ENCODE peak calls at places on chromosomes 16 and 17, in eight cellular contexts. One of them, this sample, is unnamed.

GRCh38 chr16:63323055-63323454 is 1286.8 kb upstream of the CDH8 start:
- DNase-seq in HS-5: peak
- DNase-seq in activated T-helper 1 cell treated with Interleukin-2 at 50 U/mL for 16 hours: no peak
- DNase-seq in anterior cingulate cortex: no peak
- DNase-seq in coronary artery: no peak
- DNase-seq in stimulated activated naive CD4-positive, alpha-beta T cell: no peak
- DNase-seq in midbrain: no peak
- DNase-seq in iPS DF 19.7: no peak
- DNase-seq in this sample: no peak

GRCh38 chr16:80804451-80805383 is at the start of gene CDYL2:
- DNase-seq in HS-5: no peak
- DNase-seq in activated T-helper 1 cell treated with Interleukin-2 at 50 U/mL for 16 hours: peak
- DNase-seq in anterior cingulate cortex: no peak
- DNase-seq in coronary artery: no peak
- DNase-seq in stimulated activated naive CD4-positive, alpha-beta T cell: no peak
- DNase-seq in midbrain: peak
- DNase-seq in iPS DF 19.7: no peak
- DNase-seq in this sample: peak

GRCh38 chr16:65201446-65202010 is 79.7 kb upstream of the CDH11 start:
- DNase-seq in HS-5: no peak
- DNase-seq in activated T-helper 1 cell treated with Interleukin-2 at 50 U/mL for 16 hours: no peak
- DNase-seq in anterior cingulate cortex: no peak
- DNase-seq in coronary artery: no peak
- DNase-seq in stimulated activated naive CD4-positive, alpha-beta T cell: no peak
- DNase-seq in midbrain: no peak
- DNase-seq in iPS DF 19.7: no peak
- DNase-seq in this sample: no peak

GRCh38 chr17:6048486-6048885 is 21.7 kb upstream of the WSCD1 start:
- DNase-seq in HS-5: no peak
- DNase-seq in activated T-helper 1 cell treated with Interleukin-2 at 50 U/mL for 16 hours: no peak
- DNase-seq in anterior cingulate cortex: no peak
- DNase-seq in coronary artery: no peak
- DNase-seq in stimulated activated naive CD4-positive, alpha-beta T cell: no peak
- DNase-seq in midbrain: no peak
- DNase-seq in iPS DF 19.7: no peak
- DNase-seq in this sample: no peak

GRCh38 chr16:52825882-52826281 is 226.8 kb downstream of the CHD9NB start:
- DNase-seq in HS-5: no peak
- DNase-seq in activated T-helper 1 cell treated with Interleukin-2 at 50 U/mL for 16 hours: no peak
- DNase-seq in anterior cingulate cortex: no peak
- DNase-seq in coronary artery: no peak
- DNase-seq in stimulated activated naive CD4-positive, alpha-beta T cell: no peak
- DNase-seq in midbrain: no peak
- DNase-seq in iPS DF 19.7: no peak
- DNase-seq in this sample: no peak

GRCh38 chr17:16977932-16978331 is 6.0 kb upstream of the TNFRSF13B start:
- DNase-seq in HS-5: no peak
- DNase-seq in activated T-helper 1 cell treated with Interleukin-2 at 50 U/mL for 16 hours: no peak
- DNase-seq in anterior cingulate cortex: no peak
- DNase-seq in coronary artery: no peak
- DNase-seq in stimulated activated naive CD4-positive, alpha-beta T cell: no peak
- DNase-seq in midbrain: no peak
- DNase-seq in iPS DF 19.7: no peak
- DNase-seq in this sample: no peak

GRCh38 chr17:5772720-5773119 is 188.4 kb upstream of the NLRP1 start:
- DNase-seq in HS-5: no peak
- DNase-seq in activated T-helper 1 cell treated with Interleukin-2 at 50 U/mL for 16 hours: no peak
- DNase-seq in anterior cingulate cortex: no peak
- DNase-seq in coronary artery: no peak
- DNase-seq in stimulated activated naive CD4-positive, alpha-beta T cell: no peak
- DNase-seq in midbrain: no peak
- DNase-seq in iPS DF 19.7: no peak
- DNase-seq in this sample: no peak

GRCh38 chr17:80660527-80661198 is 116.0 kb downstream of the RPTOR start:
- DNase-seq in HS-5: no peak
- DNase-seq in activated T-helper 1 cell treated with Interleukin-2 at 50 U/mL for 16 hours: no peak
- DNase-seq in anterior cingulate cortex: no peak
- DNase-seq in coronary artery: no peak
- DNase-seq in stimulated activated naive CD4-positive, alpha-beta T cell: no peak
- DNase-seq in midbrain: no peak
- DNase-seq in iPS DF 19.7: no peak
- DNase-seq in this sample: no peak

GRCh38 chr16:15770512-15770911 is 86.3 kb downstream of the MYH11 start:
- DNase-seq in HS-5: no peak
- DNase-seq in activated T-helper 1 cell treated with Interleukin-2 at 50 U/mL for 16 hours: no peak
- DNase-seq in anterior cingulate cortex: no peak
- DNase-seq in coronary artery: no peak
- DNase-seq in stimulated activated naive CD4-positive, alpha-beta T cell: no peak
- DNase-seq in midbrain: no peak
- DNase-seq in iPS DF 19.7: no peak
- DNase-seq in this sample: no peak

GRCh38 chr17:63203652-63204051 is 237.6 kb downstream of the TANC2 start:
- DNase-seq in HS-5: no peak
- DNase-seq in activated T-helper 1 cell treated with Interleukin-2 at 50 U/mL for 16 hours: no peak
- DNase-seq in anterior cingulate cortex: no peak
- DNase-seq in coronary artery: no peak
- DNase-seq in stimulated activated naive CD4-positive, alpha-beta T cell: no peak
- DNase-seq in midbrain: no peak
- DNase-seq in iPS DF 19.7: no peak
- DNase-seq in this sample: no peak

GRCh38 chr17:79633154-79633553 is 22.3 kb upstream of the RBFOX3 start:
- DNase-seq in HS-5: no peak
- DNase-seq in activated T-helper 1 cell treated with Interleukin-2 at 50 U/mL for 16 hours: no peak
- DNase-seq in anterior cingulate cortex: no peak
- DNase-seq in coronary artery: peak
- DNase-seq in stimulated activated naive CD4-positive, alpha-beta T cell: no peak
- DNase-seq in midbrain: no peak
- DNase-seq in iPS DF 19.7: no peak
- DNase-seq in this sample: peak

GRCh38 chr17:4480929-4481898 is 17.5 kb upstream of the SPNS2 start:
- DNase-seq in HS-5: no peak
- DNase-seq in activated T-helper 1 cell treated with Interleukin-2 at 50 U/mL for 16 hours: peak
- DNase-seq in anterior cingulate cortex: no peak
- DNase-seq in coronary artery: no peak
- DNase-seq in stimulated activated naive CD4-positive, alpha-beta T cell: peak
- DNase-seq in midbrain: no peak
- DNase-seq in iPS DF 19.7: no peak
- DNase-seq in this sample: no peak

GRCh38 chr17:50169121-50169764 is 3.4 kb downstream of the SGCA start:
- DNase-seq in HS-5: no peak
- DNase-seq in activated T-helper 1 cell treated with Interleukin-2 at 50 U/mL for 16 hours: peak
- DNase-seq in anterior cingulate cortex: no peak
- DNase-seq in coronary artery: no peak
- DNase-seq in stimulated activated naive CD4-positive, alpha-beta T cell: peak
- DNase-seq in midbrain: peak
- DNase-seq in iPS DF 19.7: no peak
- DNase-seq in this sample: no peak

This sample was measured in upper lobe of left lung.